ENCODE peak calls at places on chromosomes 3 and 15, in four cellular contexts. E is K562, S is SK-N-SH, M is astrocyte of the spinal cord. V is an unnamed sample.

GRCh38 chr3:124887177-124887995 is at the start of gene ITGB5:
- DNase-seq in M (peak), E (peak), S (peak), V (peak)

GRCh38 chr15:89837134-89837829 is 22.6 kb upstream of the ANPEP start:
- DNase-seq in M (peak), E (no peak), S (no peak), V (peak)

GRCh38 chr3:178392553-178392952 is 143.7 kb upstream of the KCNMB2 start:
- DNase-seq in S (no peak), E (no peak), M (peak), V (peak)

GRCh38 chr3:59257506-59257905 is 207.7 kb upstream of the CFAP20DC start:
- DNase-seq in E (no peak), S (no peak), M (no peak), V (no peak)

GRCh38 chr3:156536524-156537316 is 18.2 kb downstream of the SSR3 start:
- DNase-seq in S (no peak), M (peak), E (no peak), V (no peak)

GRCh38 chr3:133899309-133899708 is 3.6 kb upstream of the RAB6B start:
- DNase-seq in S (no peak), M (no peak), E (no peak), V (no peak)

GRCh38 chr15:88428805-88429605 is 38.2 kb downstream of the MRPL46 start:
- DNase-seq in E (no peak), M (no peak), S (peak), V (no peak)

GRCh38 chr3:126618760-126619159 is 36.2 kb downstream of the TXNRD3 start:
- DNase-seq in S (no peak), E (no peak), M (no peak), V (no peak)

GRCh38 chr3:95721938-95722337 is 1092.5 kb upstream of the EPHA6 start:
- DNase-seq in M (no peak), S (no peak), E (no peak), V (no peak)

GRCh38 chr15:63379492-63380150 is 2.0 kb downstream of the CA12 start:
- DNase-seq in S (no peak), E (no peak), M (no peak), V (no peak)

GRCh38 chr3:87287025-87287424 is 10.6 kb upstream of the POU1F1 start:
- DNase-seq in E (no peak), S (no peak), M (peak), V (peak)

GRCh38 chr3:194259982-194260856 is 90.9 kb downstream of the CPN2 start:
- DNase-seq in S (no peak), E (no peak), M (peak), V (no peak)

GRCh38 chr15:36887214-36888017 is 212.9 kb downstream of the MEIS2 start:
- DNase-seq in E (peak), S (no peak), M (no peak), V (no peak)

GRCh38 chr3:31466866-31467265 is 65.9 kb upstream of the STT3B start:
- DNase-seq in M (no peak), E (no peak), S (no peak), V (no peak)

GRCh38 chr3:31461441-31461840 is 71.3 kb upstream of the STT3B start:
- DNase-seq in S (no peak), M (no peak), E (no peak), V (no peak)

GRCh38 chr3:31456373-31456772 is 76.4 kb upstream of the STT3B start:
- DNase-seq in S (no peak), E (no peak), M (no peak), V (no peak)

GRCh38 chr3:31466016-31466415 is 66.7 kb upstream of the STT3B start:
- DNase-seq in E (no peak), S (no peak), M (peak), V (peak)

DNA sequence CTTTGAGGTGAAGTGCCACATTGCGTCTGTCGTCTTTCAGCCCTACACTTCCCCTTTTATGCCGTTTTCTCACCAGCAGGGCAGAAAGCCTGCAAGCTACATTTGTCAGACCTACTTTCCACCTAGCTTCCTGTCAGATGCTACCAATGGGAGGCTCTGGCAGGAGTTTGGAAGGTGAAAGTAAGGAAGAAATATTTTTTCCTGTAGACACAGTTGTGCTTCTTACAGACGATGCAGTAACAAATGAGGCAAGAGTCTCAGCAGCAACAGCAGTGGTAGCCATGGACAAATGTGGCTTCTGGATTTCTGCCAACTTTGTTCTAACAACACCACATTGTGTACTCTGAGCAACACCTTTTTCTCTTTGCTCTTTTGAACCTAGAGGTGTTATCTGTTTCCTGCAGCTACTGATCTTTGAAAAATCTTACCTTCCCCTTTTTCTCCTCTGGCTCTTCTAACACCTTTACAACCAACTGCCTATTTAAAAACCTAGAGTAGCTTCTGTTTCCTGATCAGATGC is 70.6 kb upstream of the STT3B start:
- DNase-seq in E (no peak), M (no peak), S (no peak), V (no peak)
- TF ChIP-seq CTCF in E (peak), M (no peak), S (no peak), V (no peak)

GRCh38 chr15:22810735-22811338 is 24.4 kb downstream of the NIPA1 start:
- DNase-seq in S (no peak), M (peak), E (no peak), V (no peak)

GRCh38 chr15:22808761-22809280 is 22.4 kb downstream of the NIPA1 start:
- DNase-seq in S (no peak), M (peak), E (no peak), V (no peak)

GRCh38 chr15:22813844-22814243 is 24.6 kb upstream of the NIPA2 start:
- DNase-seq in S (no peak), E (no peak), M (no peak), V (no peak)

GRCh38 chr15:22810033-22810734 is 23.7 kb downstream of the NIPA1 start:
- DNase-seq in E (no peak), S (no peak), M (no peak), V (no peak)

GRCh38 chr15:22811640-22812039 is 25.2 kb downstream of the NIPA1 start:
- DNase-seq in E (no peak), S (no peak), M (no peak), V (no peak)
- TF ChIP-seq CTCF in E (peak), S (peak), M (no peak), V (peak)

GRCh38 chr3:100761211-100761921 is 52.1 kb downstream of the TFG start:
- DNase-seq in M (no peak), S (peak), E (peak), V (no peak)
- TF ChIP-seq CTCF in M (peak), S (peak), E (peak), V (peak)

GRCh38 chr3:14150078-14150477 is 25.2 kb downstream of the TMEM43 start:
- DNase-seq in M (no peak), S (no peak), E (no peak), V (no peak)

GRCh38 chr3:14146381-14147062 is 21.7 kb downstream of the TMEM43 start:
- DNase-seq in M (no peak), E (no peak), S (no peak), V (no peak)

GRCh38 chr3:14147617-14148016 is 22.8 kb downstream of the TMEM43 start:
- DNase-seq in E (no peak), M (no peak), S (no peak), V (no peak)

GRCh38 chr3:14147063-14147435 is 22.2 kb downstream of the TMEM43 start:
- DNase-seq in E (no peak), S (no peak), M (no peak), V (no peak)

DNA sequence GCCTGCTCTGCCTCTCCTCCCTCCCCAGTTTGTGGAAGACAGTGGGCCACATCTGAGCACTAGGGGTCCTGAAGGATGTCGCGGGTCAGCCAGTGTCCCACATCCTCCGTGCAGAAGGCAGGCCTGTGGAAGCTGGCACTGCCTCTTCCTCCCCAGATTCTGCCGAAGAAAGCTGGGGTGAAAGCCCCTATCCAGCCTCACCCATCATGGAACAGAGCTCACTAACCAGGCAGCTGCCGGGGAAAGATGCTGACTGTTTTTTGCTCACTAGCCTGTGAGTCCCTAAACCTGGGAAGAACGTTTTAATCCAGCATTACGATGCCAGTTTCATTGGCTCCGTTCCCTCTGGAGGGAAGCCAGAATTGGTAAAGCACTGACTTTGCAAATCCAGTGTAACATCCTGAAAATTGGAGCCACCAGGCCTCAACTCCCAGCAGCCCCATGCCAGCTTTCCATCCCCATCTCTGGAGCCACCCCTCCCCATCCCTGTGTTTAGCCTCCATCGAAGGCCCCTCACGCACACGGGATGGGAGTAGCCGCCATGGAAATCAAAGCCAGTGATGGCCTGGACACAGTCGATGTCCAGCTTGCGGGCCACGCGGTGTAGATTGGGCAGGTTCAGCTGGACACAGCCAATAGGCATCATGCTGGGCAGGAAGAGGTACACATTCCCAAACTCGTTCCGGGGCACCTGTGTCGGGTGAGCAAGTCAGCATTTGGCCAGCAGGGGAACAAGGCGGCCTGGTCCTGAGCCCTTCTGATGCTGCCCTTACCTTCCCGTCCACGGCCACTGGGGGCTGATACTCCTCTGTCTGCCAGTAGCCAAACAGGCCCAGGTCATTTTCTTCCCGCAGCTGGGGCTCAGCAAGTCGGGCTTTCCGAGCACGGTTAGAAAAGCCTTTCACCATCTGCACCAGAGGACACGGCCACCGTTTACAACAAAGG is 23.5 kb downstream of the TMEM43 start:
- DNase-seq in M (no peak), E (no peak), S (peak), V (no peak)
- TF ChIP-seq CTCF in M (peak), E (no peak), S (peak), V (peak)